ENCODE peak calls at places on chromosomes 13 and 19, in four cellular contexts. X is heart right ventricle, P is left lung, R is breast epithelium. V is an unnamed sample.

GRCh38 chr13:20412761-20413355 is 112.8 kb downstream of the CRYL1 start:
- DNase-seq in P (no peak), R (no peak), X (no peak), V (no peak)

GRCh38 chr13:23657056-23657455 is 86.8 kb downstream of the TNFRSF19 start:
- DNase-seq in P (no peak), X (no peak), R (no peak), V (no peak)

GRCh38 chr19:13260883-13261653 is 110.9 kb downstream of the IER2 start:
- DNase-seq in R (peak; percentile 22), X (no peak), P (no peak), V (peak; percentile 36)

GRCh38 chr19:2724148-2724557 is 3.0 kb upstream of the DIRAS1 start:
- DNase-seq in P (no peak), R (no peak), X (no peak), V (no peak)

GRCh38 chr13:21395953-21396352 is 63.1 kb downstream of the ZDHHC20 start:
- DNase-seq in X (no peak), R (no peak), P (no peak), V (no peak)

GRCh38 chr13:51148952-51149573 is 38.0 kb upstream of the C13orf42 start:
- DNase-seq in R (peak; percentile 30), X (peak; percentile 21), P (no peak), V (peak; percentile 28)

GRCh38 chr19:47696635-47697034 is 16.6 kb upstream of the EHD2 start:
- DNase-seq in P (peak; percentile 59), X (no peak), R (no peak), V (no peak)

GRCh38 chr13:67119481-67119883 is 110.7 kb downstream of the PCDH9 start:
- DNase-seq in P (no peak), X (no peak), R (no peak), V (peak; percentile 67)

GRCh38 chr19:6087074-6087506 is 23.2 kb downstream of the RFX2 start:
- DNase-seq in P (no peak), X (no peak), R (no peak), V (no peak)

GRCh38 chr13:40342901-40343300 is 323.5 kb downstream of the FOXO1 start:
- DNase-seq in P (no peak), X (no peak), R (no peak), V (no peak)

GRCh38 chr13:27466513-27466912 is 16.1 kb upstream of the MTIF3 start:
- DNase-seq in P (no peak), R (no peak), X (no peak), V (no peak)

GRCh38 chr13:114017028-114017630 is 43.3 kb upstream of the C13orf46 start:
- DNase-seq in X (no peak), P (peak; percentile 61), R (no peak), V (no peak)

GRCh38 chr13:93298741-93299140 is 72.1 kb downstream of the GPC6 start:
- DNase-seq in R (no peak), P (no peak), X (no peak), V (no peak)

GRCh38 chr13:80778302-80778701 is 437.4 kb upstream of the SPRY2 start:
- DNase-seq in P (no peak), X (no peak), R (no peak), V (no peak)

GRCh38 chr13:24267283-24267682 is 42.1 kb upstream of the C1QTNF9 start:
- DNase-seq in X (peak; percentile 27), R (no peak), P (no peak), V (no peak)

GRCh38 chr13:34035676-34036325 is 217.9 kb downstream of the RFC3 start:
- DNase-seq in P (no peak), X (no peak), R (no peak), V (no peak)

GRCh38 chr19:4633140-4633967 is 6.0 kb upstream of the TNFAIP8L1 start:
- DNase-seq in P (no peak), R (no peak), X (peak; percentile 53), V (no peak)

GRCh38 chr19:55679343-55680257 is 4.6 kb downstream of the EPN1 start:
- DNase-seq in X (no peak), R (no peak), P (peak; percentile 65), V (no peak)
- H3K4me3 ChIP-seq in X (no peak overlapping the region), R (no peak overlapping the region), P (no peak overlapping the region), V (no peak overlapping the region)

GRCh38 chr19:40605201-40605971 is 4.2 kb downstream of the LTBP4 start:
- DNase-seq in X (peak; percentile 61), P (peak; percentile 92), R (peak; percentile 82), V (no peak)
- TF ChIP-seq CTCF in X (no peak), P (no peak), R (no peak), V (peak; percentile 27)

DNA sequence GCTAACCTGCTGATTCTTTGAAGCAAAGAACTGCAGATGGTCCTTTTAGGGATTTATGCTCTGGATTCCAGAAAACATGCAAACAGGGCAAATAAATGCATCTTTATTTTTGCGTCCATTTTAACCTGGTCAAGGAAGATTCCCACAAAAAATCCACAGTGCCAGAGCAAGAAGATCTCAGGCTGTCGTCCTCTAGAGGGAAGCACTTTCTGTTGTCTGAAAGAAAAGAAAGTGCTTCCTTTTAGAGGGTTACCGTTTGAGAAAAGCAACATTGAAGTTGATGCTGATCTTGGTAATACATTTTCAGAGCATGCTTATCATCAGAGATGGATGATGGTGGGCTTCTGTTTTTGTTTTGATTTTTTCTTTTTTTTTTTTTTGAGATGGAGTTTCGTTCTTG is 75.5 kb downstream of the DPRX start:
- DNase-seq in P (no peak), X (no peak), R (no peak), V (no peak)
- H3K4me3 ChIP-seq in P (no peak overlapping the region), X (no peak overlapping the region), R (no peak overlapping the region), V (no peak overlapping the region)

GRCh38 chr19:8036438-8037099 is 16.0 kb upstream of the CCL25 start:
- DNase-seq in P (no peak), R (no peak), X (no peak), V (no peak)
- TF ChIP-seq CTCF in P (no peak), R (no peak), X (no peak), V (no peak)

DNA sequence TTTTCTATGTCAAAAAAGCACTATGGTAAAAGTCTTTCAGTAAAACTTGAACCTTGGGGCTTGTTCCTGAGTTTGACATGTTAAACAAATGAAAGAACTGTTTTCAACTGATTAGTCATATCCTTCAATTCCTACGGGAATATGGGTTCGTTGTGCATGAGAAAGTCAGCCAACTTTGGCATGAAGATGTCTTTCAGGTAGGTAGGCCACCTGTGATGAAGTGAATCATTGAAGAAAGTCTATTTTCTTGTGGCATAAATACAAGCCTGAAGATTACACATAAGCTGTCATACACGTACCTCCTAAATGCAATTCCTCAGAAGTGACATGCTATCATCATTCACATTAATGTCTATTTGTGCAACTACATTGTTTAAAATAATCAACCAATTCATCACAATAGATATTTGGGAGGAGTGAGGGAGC is 513.0 kb downstream of the IRS2 start:
- DNase-seq in X (no peak), P (no peak), R (no peak), V (no peak)
- H3K4me3 ChIP-seq in X (no peak overlapping the region), P (no peak overlapping the region), R (no peak overlapping the region), V (no peak overlapping the region)